ENCODE peak calls at places on chromosomes 2 and 18, in four cellular contexts. I is GM23248, J is lung, T is adipocyte. H is an unnamed sample.

GRCh38 chr2:12151716-12152115 is 405.3 kb downstream of the LPIN1 start:
- DNase-seq in J (no peak), I (no peak), T (no peak), H (no peak)

GRCh38 chr2:52386433-52386832 is 1354.5 kb upstream of the NRXN1 start:
- DNase-seq in I (no peak), J (no peak), T (no peak), H (no peak)

GRCh38 chr2:55946793-55947192 is 23.2 kb upstream of the EFEMP1 start:
- DNase-seq in J (no peak), I (no peak), T (no peak), H (no peak)

GRCh38 chr18:55706893-55707292 is 118.9 kb upstream of the TCF4 start:
- DNase-seq in J (no peak), I (peak; percentile 75), T (peak; percentile 35), H (no peak)

GRCh38 chr2:105328281-105329196 is 996 bp downstream of the TGFBRAP1 start:
- DNase-seq in J (no peak), I (peak; percentile 23), T (peak; percentile 40), H (no peak)

GRCh38 chr2:20576598-20577115 is 74.2 kb downstream of the HS1BP3 start:
- DNase-seq in I (no peak), T (no peak), J (no peak), H (no peak)

GRCh38 chr2:19488009-19488691 is 129.7 kb upstream of the OSR1 start:
- DNase-seq in I (peak; percentile 86), J (no peak), T (peak; percentile 48), H (peak; percentile 62)

GRCh38 chr2:238920053-238920452 is 72.2 kb downstream of the TWIST2 start:
- DNase-seq in I (peak; percentile 50), T (no peak), J (no peak), H (no peak)

GRCh38 chr18:44939037-44939665 is 258.5 kb downstream of the SETBP1 start:
- DNase-seq in T (no peak), J (no peak), I (no peak), H (peak; percentile 9)

GRCh38 chr2:2083113-2083757 is 247.8 kb downstream of the MYT1L start:
- DNase-seq in I (no peak), J (peak; percentile 54), T (no peak), H (no peak)

GRCh38 chr18:76458522-76459311 is 36.3 kb downstream of the ZNF516 start:
- DNase-seq in I (no peak), J (peak; percentile 23), T (no peak), H (no peak)

GRCh38 chr2:19120941-19121750 is 237.3 kb downstream of the OSR1 start:
- DNase-seq in I (peak; percentile 94), T (peak; percentile 84), J (no peak), H (peak; percentile 25)

GRCh38 chr2:150689600-150689999 is 202.1 kb upstream of the RND3 start:
- DNase-seq in J (no peak), I (no peak), T (peak; percentile 61), H (no peak)

GRCh38 chr18:63832470-63832869 is 55.0 kb upstream of the SERPINB2 start:
- DNase-seq in J (no peak), I (peak; percentile 85), T (peak; percentile 42), H (no peak)

GRCh38 chr2:20614201-20615045 is 36.5 kb downstream of the HS1BP3 start:
- DNase-seq in I (no peak), J (no peak), T (no peak), H (peak; percentile 78)

GRCh38 chr2:98128556-98129109 is 41.7 kb downstream of the VWA3B start:
- DNase-seq in I (no peak), T (no peak), J (no peak), H (no peak)

GRCh38 chr2:238285653-238286082 is 2.7 kb downstream of the PER2 start:
- DNase-seq in J (peak; percentile 88), I (peak; percentile 98), T (peak; percentile 98), H (no peak)

GRCh38 chr18:54766631-54767030 is 61.6 kb upstream of the RAB27B start:
- DNase-seq in J (no peak), I (peak; percentile 39), T (peak; percentile 1), H (no peak)

DNA sequence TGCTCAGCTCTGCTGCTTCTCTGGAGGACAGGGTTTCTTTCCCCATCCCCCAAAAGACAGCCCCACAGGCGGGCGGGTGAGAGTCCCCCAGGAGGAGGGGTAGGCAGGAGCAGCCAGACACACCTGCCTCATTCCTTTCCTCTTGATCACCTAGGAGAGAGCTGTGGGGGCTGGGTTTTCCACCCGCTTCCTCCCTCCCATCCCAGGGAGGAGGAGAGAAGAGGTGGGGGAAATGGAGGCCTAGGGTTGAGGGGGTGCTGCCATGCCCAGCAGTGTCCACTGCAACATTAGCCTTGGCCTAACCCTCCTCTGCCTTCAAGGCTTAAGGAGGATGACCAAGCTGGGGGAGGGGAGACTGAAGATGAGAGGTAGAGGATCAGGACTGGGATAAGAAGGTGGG is 14.7 kb downstream of the WNT10A start:
- DNase-seq in I (no peak), T (no peak), J (no peak), H (no peak)
- H3K4me3 ChIP-seq in I (no peak overlapping the region), T (no peak overlapping the region), J (no peak overlapping the region), H (no peak overlapping the region)

DNA sequence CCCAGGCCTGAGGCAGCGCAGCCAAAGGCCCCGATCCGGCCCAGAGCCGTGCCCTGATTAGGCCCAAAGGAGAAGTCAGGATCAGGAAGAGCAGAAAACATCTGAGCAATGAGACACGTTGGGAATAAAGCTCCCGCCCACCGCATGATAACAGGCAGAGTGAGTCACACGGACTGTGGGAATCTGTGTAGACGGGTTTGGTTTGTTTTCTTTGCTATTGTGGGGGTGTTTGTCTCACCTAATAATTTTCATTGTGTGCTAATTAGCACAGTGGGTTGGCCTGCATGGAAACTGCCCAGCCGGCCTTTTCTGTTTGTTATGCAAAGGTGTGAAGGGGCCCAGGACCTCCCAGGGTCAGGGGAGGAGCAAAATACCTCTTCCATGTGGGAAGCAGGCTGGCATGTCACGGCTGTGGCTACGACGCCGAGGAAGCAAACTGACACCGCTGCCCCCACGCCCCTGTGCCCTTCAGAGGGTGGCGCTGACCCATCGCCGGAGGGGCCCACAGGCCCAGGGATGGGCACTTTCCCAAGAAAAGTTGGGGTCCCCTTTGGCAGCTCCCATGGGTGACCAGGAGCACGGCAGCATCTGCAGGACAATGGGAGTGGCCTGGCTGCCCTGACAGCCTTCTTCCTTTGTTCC is 68.4 kb upstream of the CTDP1 start:
- DNase-seq in J (no peak), T (peak; percentile 47), I (peak; percentile 92), H (peak; percentile 53)
- H3K27me3 ChIP-seq in J (no peaks in the 10 kb centered on the region), T (peaks cover 54% of the 10 kb centered on the region), I (peaks cover 15% of the 10 kb centered on the region), H (no peaks in the 10 kb centered on the region)

DNA sequence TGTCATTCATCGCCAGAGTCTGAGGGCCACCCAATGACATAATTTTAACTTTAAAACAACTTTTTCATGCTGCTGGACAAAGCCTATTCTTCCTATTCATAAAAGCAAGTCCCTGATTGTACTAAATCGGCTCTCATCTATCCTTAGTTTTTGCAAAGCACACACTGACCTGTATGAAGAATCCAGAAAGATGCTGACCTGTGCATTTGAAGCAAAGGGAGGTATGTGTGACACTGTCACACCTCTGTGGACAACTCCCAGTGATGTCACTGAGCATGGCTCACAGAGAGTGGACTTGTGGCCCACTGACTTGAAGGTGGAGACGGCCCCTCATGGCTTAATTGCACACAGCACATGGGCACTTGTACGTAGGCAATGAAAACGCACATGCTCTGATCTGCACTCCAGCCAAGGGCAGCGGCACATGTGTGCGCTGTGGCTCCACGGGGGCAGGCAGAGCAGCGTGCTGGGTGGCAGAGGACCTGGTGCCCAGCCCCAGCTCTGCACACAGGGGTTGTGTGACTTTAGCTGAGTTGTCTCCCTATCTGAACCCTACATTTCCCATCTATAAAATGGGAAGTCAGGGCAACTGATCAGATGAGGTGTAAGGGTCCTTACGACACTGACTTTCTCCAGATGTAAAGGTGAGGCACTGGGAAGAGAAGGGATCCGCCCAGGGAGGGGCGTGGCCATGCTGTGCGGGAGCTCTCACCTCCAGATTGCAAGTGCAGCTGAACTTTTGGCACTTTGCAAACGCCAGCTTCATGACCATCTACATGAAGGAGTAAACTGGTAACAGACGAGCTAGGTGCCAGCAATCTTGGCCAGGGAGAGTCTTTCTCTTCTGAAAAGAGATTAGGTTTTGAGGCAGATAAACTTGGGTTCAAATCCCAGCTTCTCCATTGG is 14.3 kb upstream of the ODC1 start:
- DNase-seq in J (no peak), T (no peak), I (no peak), H (no peak)
- H3K4me3 ChIP-seq in J (no peak overlapping the region), T (no peak overlapping the region), I (no peak overlapping the region), H (no peak overlapping the region)

GRCh38 chr2:159722580-159722979 is 10.3 kb downstream of the MARCHF7 start:
- DNase-seq in J (no peak), T (no peak), I (no peak), H (no peak)
- H3K27me3 ChIP-seq in J (no peaks in the 10 kb centered on the region), T (no peaks in the 10 kb centered on the region), I (no peaks in the 10 kb centered on the region), H (no peaks in the 10 kb centered on the region)

DNA sequence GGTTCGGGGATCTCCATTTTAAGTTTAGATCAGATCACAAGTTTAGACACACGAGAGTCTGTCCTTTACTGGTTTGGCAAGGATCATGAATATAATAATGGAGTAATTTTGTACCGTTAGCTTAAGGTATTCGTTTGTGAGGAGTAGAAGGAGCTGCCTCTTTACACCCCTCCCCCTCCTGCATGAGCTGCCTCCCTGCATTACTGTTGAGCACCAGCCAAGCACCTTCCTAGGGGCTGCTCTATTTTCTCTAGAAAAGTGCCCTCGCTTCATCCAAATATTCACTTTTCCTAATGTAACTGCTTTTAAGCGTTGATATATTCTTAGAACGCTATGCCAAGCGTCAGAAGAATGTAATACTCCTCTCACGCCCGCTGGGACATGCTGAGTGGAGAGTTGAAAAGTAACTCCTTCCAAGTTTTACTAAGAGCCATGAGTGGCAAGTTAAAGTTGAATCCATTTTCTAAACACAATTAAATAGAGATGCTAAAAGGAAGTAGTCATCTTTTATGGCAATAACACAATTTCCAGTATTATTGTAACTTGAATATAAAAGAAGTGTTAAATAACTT is 25.4 kb upstream of the SCN7A start:
- DNase-seq in J (no peak), I (no peak), T (no peak), H (no peak)
- H3K4me3 ChIP-seq in J (no peak overlapping the region), I (no peak overlapping the region), T (no peak overlapping the region), H (no peak overlapping the region)

DNA sequence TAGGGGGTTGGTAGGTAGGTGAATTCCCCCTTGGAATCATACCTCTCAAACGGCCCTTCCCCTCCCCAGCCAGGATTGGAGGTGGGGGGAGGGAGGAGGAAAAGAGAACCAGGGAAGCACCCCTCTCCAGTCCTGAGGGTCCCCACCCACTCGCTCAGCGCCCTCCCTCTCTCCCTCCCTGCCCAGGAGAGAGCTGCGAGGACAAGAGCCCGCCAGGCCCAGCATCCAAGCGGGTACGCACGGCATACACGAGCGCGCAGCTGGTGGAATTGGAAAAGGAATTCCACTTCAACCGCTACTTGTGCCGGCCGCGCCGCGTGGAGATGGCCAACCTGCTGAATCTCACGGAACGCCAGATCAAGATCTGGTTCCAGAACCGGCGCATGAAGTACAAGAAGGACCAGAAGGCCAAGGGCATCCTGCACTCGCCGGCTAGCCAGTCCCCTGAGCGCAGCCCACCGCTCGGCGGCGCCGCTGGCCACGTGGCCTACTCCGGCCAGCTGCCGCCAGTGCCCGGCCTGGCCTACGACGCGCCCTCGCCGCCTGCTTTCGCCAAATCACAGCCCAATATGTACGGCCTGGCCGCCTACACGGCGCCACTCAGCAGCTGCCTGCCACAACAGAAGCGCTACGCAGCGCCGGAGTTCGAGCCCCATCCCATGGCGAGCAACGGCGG is 14.4 kb downstream of the HOXD3 start:
- DNase-seq in I (no peak), T (no peak), J (no peak), H (no peak)
- H3K27me3 ChIP-seq in I (no peaks in the 10 kb centered on the region), T (no peaks in the 10 kb centered on the region), J (peaks cover 27% of the 10 kb centered on the region), H (no peaks in the 10 kb centered on the region)

H was measured in MG63.